ENCODE peak calls at places on chromosomes 2 and 18, in seven cellular contexts. One of them, this sample, is unnamed.

GRCh38 chr2:231483398-231484329 is 19.4 kb upstream of the NCL start:
- DNase-seq in dorsolateral prefrontal cortex: no peak
- DNase-seq in coronary artery: no peak
- DNase-seq in fibroblast of lung: no peak
- DNase-seq in WTC11: peak; percentile 35
- DNase-seq in fibroblast of the aortic adventitia: peak; percentile 34
- DNase-seq in kidney epithelial cell: no peak
- DNase-seq in this sample: no peak

GRCh38 chr2:219252900-219253752 is at the start of gene TUBA4B:
- DNase-seq in dorsolateral prefrontal cortex: no peak
- DNase-seq in coronary artery: peak; percentile 84
- DNase-seq in fibroblast of lung: peak; percentile 50
- DNase-seq in WTC11: peak; percentile 70
- DNase-seq in fibroblast of the aortic adventitia: no peak
- DNase-seq in kidney epithelial cell: no peak
- DNase-seq in this sample: no peak

GRCh38 chr2:110674620-110675555 is 3.0 kb downstream of the BUB1 start:
- DNase-seq in dorsolateral prefrontal cortex: no peak
- DNase-seq in coronary artery: no peak
- DNase-seq in fibroblast of lung: peak; percentile 54
- DNase-seq in WTC11: no peak
- DNase-seq in fibroblast of the aortic adventitia: peak; percentile 58
- DNase-seq in kidney epithelial cell: peak; percentile 61
- DNase-seq in this sample: no peak

GRCh38 chr2:102301867-102302362 is 9.4 kb upstream of the IL1RL1 start:
- DNase-seq in dorsolateral prefrontal cortex: no peak
- DNase-seq in coronary artery: no peak
- DNase-seq in fibroblast of lung: no peak
- DNase-seq in WTC11: peak; percentile 47
- DNase-seq in fibroblast of the aortic adventitia: peak; percentile 46
- DNase-seq in kidney epithelial cell: no peak
- DNase-seq in this sample: no peak

GRCh38 chr18:48153641-48154481 is 223.4 kb upstream of the SMAD2 start:
- DNase-seq in dorsolateral prefrontal cortex: no peak
- DNase-seq in coronary artery: no peak
- DNase-seq in fibroblast of lung: peak; percentile 71
- DNase-seq in WTC11: no peak
- DNase-seq in fibroblast of the aortic adventitia: peak; percentile 88
- DNase-seq in kidney epithelial cell: peak; percentile 21
- DNase-seq in this sample: no peak

GRCh38 chr2:158966321-158966720 is 2.1 kb upstream of the TANC1 start:
- DNase-seq in dorsolateral prefrontal cortex: no peak
- DNase-seq in coronary artery: no peak
- DNase-seq in fibroblast of lung: no peak
- DNase-seq in WTC11: no peak
- DNase-seq in fibroblast of the aortic adventitia: no peak
- DNase-seq in kidney epithelial cell: no peak
- DNase-seq in this sample: no peak

GRCh38 chr18:2549462-2549861 is 21.8 kb downstream of the METTL4 start:
- DNase-seq in dorsolateral prefrontal cortex: no peak
- DNase-seq in coronary artery: no peak
- DNase-seq in fibroblast of lung: no peak
- DNase-seq in WTC11: no peak
- DNase-seq in fibroblast of the aortic adventitia: no peak
- DNase-seq in kidney epithelial cell: no peak
- DNase-seq in this sample: no peak

GRCh38 chr2:55160422-55160821 is 71.7 kb downstream of the CLHC1 start:
- DNase-seq in dorsolateral prefrontal cortex: no peak
- DNase-seq in coronary artery: no peak
- DNase-seq in fibroblast of lung: no peak
- DNase-seq in WTC11: no peak
- DNase-seq in fibroblast of the aortic adventitia: no peak
- DNase-seq in kidney epithelial cell: no peak
- DNase-seq in this sample: no peak

GRCh38 chr2:230793573-230794359 is 71.0 kb upstream of the ITM2C start:
- DNase-seq in dorsolateral prefrontal cortex: peak; percentile 47
- DNase-seq in coronary artery: peak; percentile 83
- DNase-seq in fibroblast of lung: peak; percentile 100
- DNase-seq in WTC11: no peak
- DNase-seq in fibroblast of the aortic adventitia: peak; percentile 96
- DNase-seq in kidney epithelial cell: peak; percentile 99
- DNase-seq in this sample: no peak

GRCh38 chr2:196278491-196278911 is 107.1 kb upstream of the STK17B start:
- DNase-seq in dorsolateral prefrontal cortex: no peak
- DNase-seq in coronary artery: no peak
- DNase-seq in fibroblast of lung: peak; percentile 96
- DNase-seq in WTC11: no peak
- DNase-seq in fibroblast of the aortic adventitia: peak; percentile 91
- DNase-seq in kidney epithelial cell: no peak
- DNase-seq in this sample: no peak

GRCh38 chr2:26609839-26610277 is 31.3 kb downstream of the CIB4 start:
- DNase-seq in dorsolateral prefrontal cortex: no peak
- DNase-seq in coronary artery: peak; percentile 62
- DNase-seq in fibroblast of lung: no peak
- DNase-seq in WTC11: no peak
- DNase-seq in fibroblast of the aortic adventitia: no peak
- DNase-seq in kidney epithelial cell: no peak
- DNase-seq in this sample: no peak

GRCh38 chr2:112777036-112777435 is 7.3 kb downstream of the IL1A start:
- DNase-seq in dorsolateral prefrontal cortex: no peak
- DNase-seq in coronary artery: no peak
- DNase-seq in fibroblast of lung: no peak
- DNase-seq in WTC11: no peak
- DNase-seq in fibroblast of the aortic adventitia: no peak
- DNase-seq in kidney epithelial cell: no peak
- DNase-seq in this sample: no peak

GRCh38 chr2:195683174-195683573 is 26.1 kb downstream of the SLC39A10 start:
- DNase-seq in dorsolateral prefrontal cortex: no peak
- DNase-seq in coronary artery: no peak
- DNase-seq in fibroblast of lung: peak; percentile 60
- DNase-seq in WTC11: no peak
- DNase-seq in fibroblast of the aortic adventitia: peak; percentile 41
- DNase-seq in kidney epithelial cell: no peak
- DNase-seq in this sample: no peak

GRCh38 chr2:28129955-28130695 is 239.6 kb downstream of the BABAM2 start:
- DNase-seq in dorsolateral prefrontal cortex: no peak
- DNase-seq in coronary artery: no peak
- DNase-seq in fibroblast of lung: peak; percentile 86
- DNase-seq in WTC11: no peak
- DNase-seq in fibroblast of the aortic adventitia: peak; percentile 39
- DNase-seq in kidney epithelial cell: no peak
- DNase-seq in this sample: no peak

GRCh38 chr2:145283131-145283530 is 763.2 kb upstream of the ZEB2 start:
- DNase-seq in dorsolateral prefrontal cortex: no peak
- DNase-seq in coronary artery: no peak
- DNase-seq in fibroblast of lung: no peak
- DNase-seq in WTC11: no peak
- DNase-seq in fibroblast of the aortic adventitia: no peak
- DNase-seq in kidney epithelial cell: no peak
- DNase-seq in this sample: no peak

GRCh38 chr2:218607436-218608115 is at the start of gene PLCD4:
- DNase-seq in dorsolateral prefrontal cortex: no peak
- DNase-seq in coronary artery: no peak
- DNase-seq in fibroblast of lung: peak; percentile 79
- DNase-seq in WTC11: no peak
- DNase-seq in fibroblast of the aortic adventitia: peak; percentile 83
- DNase-seq in kidney epithelial cell: peak; percentile 35
- DNase-seq in this sample: no peak

GRCh38 chr2:239266779-239267410 is 133.9 kb downstream of the HDAC4 start:
- DNase-seq in dorsolateral prefrontal cortex: peak; percentile 15
- DNase-seq in coronary artery: peak; percentile 69
- DNase-seq in fibroblast of lung: no peak
- DNase-seq in WTC11: no peak
- DNase-seq in fibroblast of the aortic adventitia: no peak
- DNase-seq in kidney epithelial cell: no peak
- DNase-seq in this sample: no peak

GRCh38 chr2:141676139-141676538 is 454.7 kb downstream of the LRP1B start:
- DNase-seq in dorsolateral prefrontal cortex: no peak
- DNase-seq in coronary artery: no peak
- DNase-seq in fibroblast of lung: no peak
- DNase-seq in WTC11: no peak
- DNase-seq in fibroblast of the aortic adventitia: no peak
- DNase-seq in kidney epithelial cell: no peak
- DNase-seq in this sample: no peak

GRCh38 chr2:27086722-27087446 is at the start of gene KHK:
- DNase-seq in dorsolateral prefrontal cortex: peak; percentile 66
- DNase-seq in coronary artery: peak; percentile 83
- DNase-seq in fibroblast of lung: peak; percentile 19
- DNase-seq in WTC11: peak; percentile 67
- DNase-seq in fibroblast of the aortic adventitia: no peak
- DNase-seq in kidney epithelial cell: no peak
- DNase-seq in this sample: no peak

GRCh38 chr2:178008636-178009289 is 63.8 kb downstream of the PDE11A start:
- DNase-seq in dorsolateral prefrontal cortex: peak; percentile 52
- DNase-seq in coronary artery: no peak
- DNase-seq in fibroblast of lung: peak; percentile 84
- DNase-seq in WTC11: no peak
- DNase-seq in fibroblast of the aortic adventitia: peak; percentile 8
- DNase-seq in kidney epithelial cell: no peak
- DNase-seq in this sample: no peak

GRCh38 chr2:65309699-65310098 is 82.1 kb downstream of the ACTR2 start:
- DNase-seq in dorsolateral prefrontal cortex: no peak
- DNase-seq in coronary artery: no peak
- DNase-seq in fibroblast of lung: no peak
- DNase-seq in WTC11: no peak
- DNase-seq in fibroblast of the aortic adventitia: no peak
- DNase-seq in kidney epithelial cell: no peak
- DNase-seq in this sample: no peak

GRCh38 chr2:231699006-231699405 is 9.3 kb upstream of the PTMA start:
- DNase-seq in dorsolateral prefrontal cortex: no peak
- DNase-seq in coronary artery: no peak
- DNase-seq in fibroblast of lung: peak; percentile 78
- DNase-seq in WTC11: no peak
- DNase-seq in fibroblast of the aortic adventitia: peak; percentile 27
- DNase-seq in kidney epithelial cell: no peak
- DNase-seq in this sample: no peak

GRCh38 chr18:10461989-10462388 is 7.6 kb downstream of the APCDD1 start:
- DNase-seq in dorsolateral prefrontal cortex: no peak
- DNase-seq in coronary artery: no peak
- DNase-seq in fibroblast of lung: no peak
- DNase-seq in WTC11: no peak
- DNase-seq in fibroblast of the aortic adventitia: no peak
- DNase-seq in kidney epithelial cell: no peak
- DNase-seq in this sample: no peak

GRCh38 chr2:105102963-105103421 is 65.1 kb downstream of the MRPS9 start:
- DNase-seq in dorsolateral prefrontal cortex: no peak
- DNase-seq in coronary artery: no peak
- DNase-seq in fibroblast of lung: peak; percentile 94
- DNase-seq in WTC11: peak; percentile 83
- DNase-seq in fibroblast of the aortic adventitia: peak; percentile 32
- DNase-seq in kidney epithelial cell: peak; percentile 79
- DNase-seq in this sample: no peak

GRCh38 chr2:115976916-115977315 is 1534.5 kb downstream of the DPP10 start:
- DNase-seq in dorsolateral prefrontal cortex: no peak
- DNase-seq in coronary artery: no peak
- DNase-seq in fibroblast of lung: no peak
- DNase-seq in WTC11: no peak
- DNase-seq in fibroblast of the aortic adventitia: no peak
- DNase-seq in kidney epithelial cell: no peak
- DNase-seq in this sample: no peak

GRCh38 chr2:38315707-38316333 is 61.3 kb downstream of the ATL2 start:
- DNase-seq in dorsolateral prefrontal cortex: no peak
- DNase-seq in coronary artery: no peak
- DNase-seq in fibroblast of lung: peak; percentile 42
- DNase-seq in WTC11: no peak
- DNase-seq in fibroblast of the aortic adventitia: peak; percentile 69
- DNase-seq in kidney epithelial cell: no peak
- DNase-seq in this sample: no peak

GRCh38 chr2:165474621-165475269 is 5.2 kb downstream of the CSRNP3 start:
- DNase-seq in dorsolateral prefrontal cortex: no peak
- DNase-seq in coronary artery: no peak
- DNase-seq in fibroblast of lung: no peak
- DNase-seq in WTC11: no peak
- DNase-seq in fibroblast of the aortic adventitia: no peak
- DNase-seq in kidney epithelial cell: no peak
- DNase-seq in this sample: no peak

GRCh38 chr2:234751275-234751938 is 200.4 kb upstream of the SH3BP4 start:
- DNase-seq in dorsolateral prefrontal cortex: no peak
- DNase-seq in coronary artery: no peak
- DNase-seq in fibroblast of lung: peak; percentile 22
- DNase-seq in WTC11: no peak
- DNase-seq in fibroblast of the aortic adventitia: peak; percentile 50
- DNase-seq in kidney epithelial cell: no peak
- DNase-seq in this sample: no peak
- TF ChIP-seq CTCF in dorsolateral prefrontal cortex: no peak
- TF ChIP-seq CTCF in coronary artery: no peak
- TF ChIP-seq CTCF in fibroblast of lung: no peak
- TF ChIP-seq CTCF in WTC11: no peak
- TF ChIP-seq CTCF in fibroblast of the aortic adventitia: no peak
- TF ChIP-seq CTCF in kidney epithelial cell: no peak
- TF ChIP-seq CTCF in this sample: peak; percentile 22

DNA sequence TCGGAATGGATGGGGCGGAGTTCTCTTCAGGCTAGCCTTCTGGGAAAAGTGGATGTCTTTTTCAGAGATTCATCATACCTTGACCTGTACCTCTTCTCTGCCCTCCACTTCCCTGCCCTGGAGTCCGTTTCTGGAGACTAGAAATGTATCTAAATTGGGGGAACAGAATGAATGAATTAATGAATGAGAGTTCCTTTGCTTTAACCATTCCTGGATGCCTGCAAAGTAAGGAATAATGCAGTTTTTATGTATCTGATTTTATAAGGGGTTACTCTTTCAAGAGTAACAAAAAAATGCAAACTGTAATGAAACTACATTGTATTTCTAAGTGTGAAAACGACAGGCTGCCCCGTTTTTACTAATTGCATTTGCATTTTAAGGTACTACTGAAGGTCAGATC is 2.0 kb downstream of the SOWAHC start:
- DNase-seq in dorsolateral prefrontal cortex: no peak
- DNase-seq in coronary artery: no peak
- DNase-seq in fibroblast of lung: no peak
- DNase-seq in WTC11: no peak
- DNase-seq in fibroblast of the aortic adventitia: no peak
- DNase-seq in kidney epithelial cell: no peak
- DNase-seq in this sample: no peak
- TF ChIP-seq CTCF in dorsolateral prefrontal cortex: no peak
- TF ChIP-seq CTCF in coronary artery: no peak
- TF ChIP-seq CTCF in fibroblast of lung: no peak
- TF ChIP-seq CTCF in WTC11: no peak
- TF ChIP-seq CTCF in fibroblast of the aortic adventitia: no peak
- TF ChIP-seq CTCF in kidney epithelial cell: no peak
- TF ChIP-seq CTCF in this sample: no peak

GRCh38 chr18:59719533-59720325 is 22.5 kb upstream of the CCBE1 start:
- DNase-seq in dorsolateral prefrontal cortex: no peak
- DNase-seq in coronary artery: no peak
- DNase-seq in fibroblast of lung: peak; percentile 96
- DNase-seq in WTC11: no peak
- DNase-seq in fibroblast of the aortic adventitia: peak; percentile 86
- DNase-seq in kidney epithelial cell: no peak
- DNase-seq in this sample: no peak
- TF ChIP-seq CTCF in dorsolateral prefrontal cortex: no peak
- TF ChIP-seq CTCF in coronary artery: no peak
- TF ChIP-seq CTCF in fibroblast of lung: no peak
- TF ChIP-seq CTCF in WTC11: no peak
- TF ChIP-seq CTCF in fibroblast of the aortic adventitia: no peak
- TF ChIP-seq CTCF in kidney epithelial cell: no peak
- TF ChIP-seq CTCF in this sample: no peak

DNA sequence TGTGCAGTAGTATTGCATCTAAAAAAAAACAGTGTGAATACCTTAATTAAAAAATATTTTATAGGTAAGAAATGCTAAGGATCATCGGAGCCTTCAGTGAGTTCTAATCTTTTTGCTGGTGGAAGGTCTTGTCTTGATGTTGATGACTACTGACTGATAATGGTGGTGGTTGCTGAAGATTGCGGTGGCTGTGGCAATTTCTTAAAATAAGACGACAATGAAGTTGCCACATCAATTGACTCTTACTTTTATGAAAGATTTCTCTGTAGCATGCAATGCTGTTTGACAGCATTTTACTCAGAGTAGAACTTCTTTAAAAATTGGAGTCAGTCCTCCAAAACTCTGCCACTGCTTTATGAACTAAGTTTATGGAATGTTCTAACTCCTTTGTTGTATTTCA is 36.2 kb downstream of the GLS start:
- DNase-seq in dorsolateral prefrontal cortex: no peak
- DNase-seq in coronary artery: no peak
- DNase-seq in fibroblast of lung: no peak
- DNase-seq in WTC11: no peak
- DNase-seq in fibroblast of the aortic adventitia: no peak
- DNase-seq in kidney epithelial cell: no peak
- DNase-seq in this sample: no peak
- TF ChIP-seq CTCF in dorsolateral prefrontal cortex: no peak
- TF ChIP-seq CTCF in coronary artery: no peak
- TF ChIP-seq CTCF in fibroblast of lung: no peak
- TF ChIP-seq CTCF in WTC11: no peak
- TF ChIP-seq CTCF in fibroblast of the aortic adventitia: no peak
- TF ChIP-seq CTCF in kidney epithelial cell: no peak
- TF ChIP-seq CTCF in this sample: no peak